ENCODE peak calls at places on chromosomes 5 and 9, in five cellular contexts. Y, F, V, L and X are unnamed samples.

GRCh38 chr5:29229461-29229860 is 1964.0 kb upstream of the CDH6 start:
- DNase-seq in V (no peak), Y (no peak), L (no peak), F (no peak), X (no peak)

GRCh38 chr5:108905818-108906217 is 158.1 kb downstream of the FER start:
- DNase-seq in F (peak; percentile 17), Y (no peak), V (no peak), L (no peak), X (peak; percentile 40)

GRCh38 chr9:132447346-132447745 is 37.3 kb downstream of the CFAP77 start:
- DNase-seq in L (no peak), Y (no peak), F (no peak), V (no peak), X (peak; percentile 10)

GRCh38 chr9:95283678-95284077 is 33.8 kb downstream of the FANCC start:
- DNase-seq in Y (no peak), V (no peak), L (no peak), F (no peak), X (peak; percentile 15)

GRCh38 chr5:146291421-146292074 is 47.1 kb upstream of the POU4F3 start:
- DNase-seq in Y (peak; percentile 57), V (peak; percentile 33), L (no peak), F (peak; percentile 63), X (peak; percentile 65)

GRCh38 chr9:117224676-117225075 is 190.2 kb downstream of the ASTN2 start:
- DNase-seq in Y (no peak), V (no peak), L (no peak), F (no peak), X (no peak)

GRCh38 chr5:84248013-84248412 is 136.7 kb downstream of the EDIL3 start:
- DNase-seq in F (no peak), Y (no peak), L (no peak), V (no peak), X (no peak)

GRCh38 chr5:93705896-93706295 is 35.5 kb downstream of the POU5F2 start:
- DNase-seq in L (no peak), V (peak; percentile 57), Y (peak; percentile 59), F (peak; percentile 56), X (peak; percentile 40)

GRCh38 chr5:115626444-115626823 is 598 bp upstream of the TMED7 start:
- DNase-seq in V (peak; percentile 62), L (no peak), F (peak; percentile 65), Y (peak; percentile 64), X (peak; percentile 74)

GRCh38 chr5:55923177-55923872 is 71.4 kb downstream of the IL6ST start:
- DNase-seq in L (no peak), V (no peak), F (no peak), Y (no peak), X (peak; percentile 61)

GRCh38 chr5:10875201-10875768 is 114.3 kb upstream of the DAP start:
- DNase-seq in L (no peak), V (peak; percentile 13), Y (no peak), F (no peak), X (no peak)

GRCh38 chr9:79408200-79408599 is 163.6 kb upstream of the TLE4 start:
- DNase-seq in L (no peak), Y (no peak), F (no peak), V (peak; percentile 8), X (peak; percentile 5)

GRCh38 chr9:82021198-82021597 is 32.6 kb downstream of the SPATA31D1 start:
- DNase-seq in L (no peak), F (peak; percentile 99), V (peak; percentile 98), Y (peak; percentile 83), X (peak; percentile 98)

GRCh38 chr9:16023466-16023865 is 470.6 kb downstream of the CCDC171 start:
- DNase-seq in V (peak; percentile 84), L (no peak), Y (peak; percentile 81), F (peak; percentile 63), X (peak; percentile 86)

GRCh38 chr5:139882961-139883539 is 87.4 kb downstream of the PSD2 start:
- DNase-seq in L (no peak), V (no peak), Y (no peak), F (no peak), X (no peak)

GRCh38 chr5:136086776-136087566 is 45.7 kb upstream of the SMAD5 start:
- DNase-seq in Y (no peak), L (no peak), V (no peak), F (peak; percentile 54), X (no peak)

GRCh38 chr5:66789434-66789833 is 193.2 kb downstream of the MAST4 start:
- DNase-seq in Y (no peak), F (no peak), V (no peak), L (no peak), X (no peak)

GRCh38 chr9:73577867-73578266 is 426.2 kb downstream of the ANXA1 start:
- DNase-seq in V (no peak), L (no peak), F (peak; percentile 27), Y (no peak), X (peak; percentile 6)

GRCh38 chr9:115770521-115770920 is 383.1 kb upstream of the PAPPA start:
- DNase-seq in L (no peak), Y (no peak), F (no peak), V (no peak), X (no peak)

GRCh38 chr9:120358877-120359276 is 221.1 kb downstream of the CDK5RAP2 start:
- DNase-seq in F (no peak), V (no peak), L (no peak), Y (no peak), X (no peak)

GRCh38 chr5:14405267-14405666 is 176.3 kb upstream of the OTULINL start:
- DNase-seq in F (peak; percentile 14), L (no peak), V (no peak), Y (no peak), X (no peak)

GRCh38 chr5:133225671-133226152 is 173.9 kb downstream of the HSPA4 start:
- DNase-seq in F (peak; percentile 35), Y (peak; percentile 85), V (peak; percentile 70), L (no peak), X (peak; percentile 28)

GRCh38 chr9:87714819-87715218 is 11.1 kb upstream of the CTSL start:
- DNase-seq in Y (peak; percentile 93), L (no peak), F (peak; percentile 93), V (peak; percentile 90), X (peak; percentile 89)

GRCh38 chr5:83162598-83162997 is 85.3 kb downstream of the XRCC4 start:
- DNase-seq in L (no peak), F (no peak), Y (no peak), V (no peak), X (no peak)

GRCh38 chr5:139904566-139905400 is 109.2 kb downstream of the PSD2 start:
- DNase-seq in Y (no peak), V (no peak), F (no peak), L (no peak), X (no peak)

GRCh38 chr9:22216730-22217160 is 207.6 kb upstream of the CDKN2B start:
- DNase-seq in L (no peak), F (peak; percentile 70), V (peak; percentile 82), Y (peak; percentile 87), X (peak; percentile 84)

GRCh38 chr9:98809311-98810105 is 2.0 kb downstream of the GALNT12 start:
- DNase-seq in L (no peak), V (no peak), Y (no peak), F (peak; percentile 46), X (no peak)

GRCh38 chr5:93359296-93359957 is 221.6 kb downstream of the NR2F1-AS1 start:
- DNase-seq in L (no peak), Y (peak; percentile 93), F (peak; percentile 89), V (peak; percentile 91), X (peak; percentile 44)

GRCh38 chr5:138160706-138161105 is 17.7 kb downstream of the BRD8 start:
- DNase-seq in L (no peak), F (no peak), Y (no peak), V (no peak), X (no peak)

GRCh38 chr5:149062371-149063016 is 368 bp downstream of the SH3TC2 start:
- DNase-seq in F (peak; percentile 82), Y (peak; percentile 47), L (no peak), V (peak; percentile 88), X (peak; percentile 90)

GRCh38 chr9:89435315-89435823 is 62.5 kb downstream of the SEMA4D start:
- DNase-seq in V (no peak), Y (no peak), L (no peak), F (no peak), X (no peak)

GRCh38 chr9:116247791-116248343 is 94.3 kb downstream of the PAPPA start:
- DNase-seq in L (no peak), Y (no peak), V (no peak), F (peak; percentile 53), X (no peak)

GRCh38 chr5:176660530-176660859 is 13.2 kb downstream of the TSPAN17 start:
- DNase-seq in L (no peak), V (no peak), F (no peak), Y (no peak), X (no peak)

GRCh38 chr5:135062216-135063055 is 28.4 kb upstream of the PITX1 start:
- DNase-seq in Y (no peak), F (no peak), V (no peak), L (no peak), X (no peak)

GRCh38 chr9:124213396-124213795 is 44.4 kb upstream of the NEK6 start:
- DNase-seq in V (no peak), Y (no peak), L (no peak), F (no peak), X (no peak)

GRCh38 chr5:87120518-87121314 is 147.0 kb upstream of the RASA1 start:
- DNase-seq in Y (peak; percentile 74), F (peak; percentile 91), L (peak; percentile 31), V (peak; percentile 93), X (peak; percentile 95)

GRCh38 chr5:2199697-2200096 is 317.0 kb upstream of the IRX4 start:
- DNase-seq in F (no peak), V (no peak), L (no peak), Y (no peak), X (no peak)

GRCh38 chr9:110578896-110579752 is at the start of gene SVEP1:
- DNase-seq in V (peak; percentile 77), F (peak; percentile 69), Y (peak; percentile 62), L (peak; percentile 4), X (peak; percentile 92)

GRCh38 chr9:106962105-106962504 is 99.1 kb downstream of the ZNF462 start:
- DNase-seq in Y (no peak), F (peak; percentile 7), L (no peak), V (no peak), X (peak; percentile 24)